ENCODE peak calls at places on chromosomes 6 and 20, in seven cellular contexts. B is DMS53, E is colonic mucosa, P is GF-D8, N is AG08396, D is GM23338, V is midbrain. I is an unnamed sample.

GRCh38 chr6:57226221-57226620 is 4.1 kb upstream of the RAB23 start:
- DNase-seq in N (no peak), P (no peak), B (no peak), D (no peak), V (no peak), E (no peak), I (no peak)

GRCh38 chr20:42441196-42441861 is 748.4 kb downstream of the PTPRT start:
- DNase-seq in P (no peak), N (no peak), D (no peak), E (no peak), B (no peak), V (no peak), I (no peak)

GRCh38 chr6:83464741-83465140 is 33.9 kb upstream of the ME1 start:
- DNase-seq in P (no peak), E (peak), V (no peak), N (no peak), D (no peak), B (no peak), I (no peak)

GRCh38 chr6:127026247-127026646 is 92.2 kb upstream of the RSPO3 start:
- DNase-seq in B (no peak), V (no peak), N (no peak), P (no peak), E (no peak), D (peak), I (no peak)

GRCh38 chr6:1965596-1966224 is 279.7 kb downstream of the GMDS start:
- DNase-seq in D (no peak), V (no peak), N (no peak), B (no peak), E (no peak), P (no peak), I (no peak)

GRCh38 chr6:139473731-139474130 is 99.3 kb upstream of the CITED2 start:
- DNase-seq in P (no peak), B (no peak), D (no peak), E (no peak), N (no peak), V (no peak), I (no peak)

GRCh38 chr6:4322846-4323309 is 187.5 kb upstream of the ECI2 start:
- DNase-seq in N (no peak), P (no peak), V (no peak), E (peak), D (no peak), B (no peak), I (no peak)

GRCh38 chr6:52877168-52877567 is 32.3 kb downstream of the GSTA3 start:
- DNase-seq in E (no peak), B (peak), P (no peak), N (peak), V (no peak), D (no peak), I (no peak)

GRCh38 chr6:25051083-25051482 is 115.3 kb upstream of the RIPOR2 start:
- DNase-seq in E (no peak), V (no peak), P (no peak), B (no peak), D (no peak), N (no peak), I (no peak)

GRCh38 chr6:113595921-113596376 is 261.2 kb upstream of the MARCKS start:
- DNase-seq in B (peak), N (no peak), P (no peak), D (no peak), V (no peak), E (peak), I (no peak)

GRCh38 chr6:45609141-45609638 is 231.5 kb upstream of the SUPT3H start:
- DNase-seq in B (no peak), V (no peak), E (no peak), P (no peak), D (no peak), N (no peak), I (no peak)

GRCh38 chr6:28269492-28269891 is 2.5 kb downstream of the ZSCAN26 start:
- DNase-seq in N (peak), P (no peak), B (peak), V (no peak), D (no peak), E (no peak), I (no peak)

GRCh38 chr20:45372646-45373352 is 5.3 kb downstream of the TP53TG5 start:
- DNase-seq in E (no peak), D (peak), B (peak), N (no peak), V (peak), P (no peak), I (no peak)

GRCh38 chr20:44279228-44279627 is 31.8 kb downstream of the FITM2 start:
- DNase-seq in B (no peak), E (no peak), V (no peak), N (no peak), P (no peak), D (no peak), I (no peak)

GRCh38 chr20:53036992-53037391 is 64.8 kb downstream of the TSHZ2 start:
- DNase-seq in E (no peak), B (no peak), V (no peak), N (no peak), P (no peak), D (no peak), I (no peak)

GRCh38 chr6:84428300-84428907 is 201.0 kb upstream of the CEP162 start:
- DNase-seq in V (peak), P (no peak), B (peak), E (peak), D (peak), N (peak), I (no peak)

GRCh38 chr6:101296184-101296583 is 97.3 kb upstream of the GRIK2 start:
- DNase-seq in D (no peak), N (no peak), E (no peak), P (no peak), B (no peak), V (no peak), I (no peak)

GRCh38 chr20:57880155-57880648 is 170.4 kb upstream of the PMEPA1 start:
- DNase-seq in B (no peak), N (no peak), P (no peak), V (no peak), E (no peak), D (no peak), I (no peak)

GRCh38 chr6:21533678-21534077 is 59.9 kb upstream of the SOX4 start:
- DNase-seq in N (no peak), B (no peak), V (no peak), D (no peak), E (no peak), P (no peak), I (no peak)

GRCh38 chr6:31738048-31738979 is 1.5 kb upstream of the MSH5 start:
- DNase-seq in E (peak), V (peak), N (peak), P (peak), D (peak), B (peak), I (no peak)

GRCh38 chr6:99330159-99330558 is 19.3 kb downstream of the FAXC start:
- DNase-seq in P (no peak), N (peak), V (peak), B (peak), E (peak), D (peak), I (no peak)

GRCh38 chr20:641516-641913 is 11.5 kb downstream of the SRXN1 start:
- DNase-seq in D (no peak), P (no peak), V (no peak), B (peak), E (no peak), N (peak), I (no peak)

GRCh38 chr6:15331143-15331542 is 85.3 kb downstream of the JARID2 start:
- DNase-seq in P (no peak), V (no peak), D (no peak), B (peak), E (no peak), N (no peak), I (no peak)

GRCh38 chr20:63639093-63639860 is 12.4 kb upstream of the GMEB2 start:
- DNase-seq in B (no peak), P (no peak), E (peak), N (no peak), D (no peak), V (no peak), I (no peak)

GRCh38 chr6:143498428-143498827 is 13.1 kb downstream of the FUCA2 start:
- DNase-seq in B (no peak), D (no peak), V (no peak), N (no peak), P (peak), E (no peak), I (no peak)

GRCh38 chr6:141653590-141653989 is 479.1 kb upstream of the GJE1 start:
- DNase-seq in V (no peak), N (no peak), E (no peak), P (no peak), D (no peak), B (peak), I (no peak)

GRCh38 chr6:98847392-98847766 is 13.0 kb downstream of the POU3F2 start:
- DNase-seq in V (no peak), B (no peak), N (no peak), E (no peak), D (peak), P (no peak), I (no peak)

GRCh38 chr6:48449002-48449401 is 338.0 kb upstream of the PTCHD4 start:
- DNase-seq in B (peak), V (no peak), D (peak), N (no peak), P (no peak), E (no peak), I (no peak)

GRCh38 chr6:157761331-157761921 is 61.6 kb upstream of the SNX9 start:
- DNase-seq in E (no peak), V (no peak), P (no peak), N (no peak), D (no peak), B (peak), I (no peak)

GRCh38 chr6:1987640-1988039 is 257.8 kb downstream of the GMDS start:
- DNase-seq in N (no peak), P (no peak), V (no peak), E (no peak), D (no peak), B (peak), I (no peak)

GRCh38 chr6:2166717-2167116 is 78.7 kb downstream of the GMDS start:
- DNase-seq in V (no peak), B (peak), D (no peak), P (no peak), E (peak), N (no peak), I (no peak)

GRCh38 chr6:120735641-120736040 is 598.6 kb downstream of the TBC1D32 start:
- DNase-seq in D (no peak), N (no peak), V (no peak), B (no peak), P (no peak), E (no peak), I (no peak)

GRCh38 chr6:44498436-44498835 is 110.9 kb downstream of the CDC5L start:
- DNase-seq in N (no peak), V (no peak), D (no peak), E (no peak), B (no peak), P (no peak), I (no peak)

GRCh38 chr20:46820682-46821081 is 74.0 kb upstream of the EYA2 start:
- DNase-seq in V (no peak), E (peak), N (no peak), D (no peak), P (no peak), B (no peak), I (no peak)

GRCh38 chr6:69100772-69101171 is 465.7 kb downstream of the ADGRB3 start:
- DNase-seq in V (no peak), P (no peak), E (no peak), N (no peak), D (no peak), B (no peak), I (no peak)

GRCh38 chr20:61869750-61870507 is 195.8 kb downstream of the TAF4 start:
- DNase-seq in V (no peak), E (no peak), P (no peak), D (no peak), B (no peak), N (no peak), I (no peak)

GRCh38 chr20:19830351-19830750 is 72.3 kb downstream of the RIN2 start:
- DNase-seq in D (no peak), N (no peak), B (no peak), V (no peak), E (no peak), P (no peak), I (no peak)

GRCh38 chr20:48769111-48769879 is 58.5 kb downstream of the PREX1 start:
- DNase-seq in V (peak), N (no peak), D (peak), P (no peak), E (no peak), B (no peak), I (no peak)

I was measured in D721Med.